ENCODE peak calls at places on chromosome 10, in six cellular contexts. O is CD8-positive, alpha-beta T cell; N is pancreas; P is uterus; B is CD8-positive, alpha-beta memory T cell; U is trophoblast cell. Y is an unnamed sample.

GRCh38 chr10:49056356-49056755 is 59.0 kb downstream of the VSTM4 start:
- DNase-seq in O (no peak), N (no peak), P (no peak), B (no peak), U (peak), Y (no peak)

GRCh38 chr10:84097787-84098353 is 41.4 kb upstream of the GHITM start:
- DNase-seq in O (no peak), N (no peak), P (no peak), B (no peak), U (peak), Y (no peak)

GRCh38 chr10:47252093-47252780 is 47.8 kb upstream of the GDF10 start:
- DNase-seq in O (no peak), N (no peak), P (no peak), B (no peak), U (no peak), Y (no peak)

GRCh38 chr10:130863044-130863443 is 448.5 kb downstream of the TCERG1L start:
- DNase-seq in O (no peak), N (no peak), P (no peak), B (no peak), U (no peak), Y (no peak)

GRCh38 chr10:7488418-7488829 is 77.6 kb upstream of the SFMBT2 start:
- DNase-seq in O (no peak), N (no peak), P (peak), B (no peak), U (peak), Y (no peak)

GRCh38 chr10:47264797-47265281 is 35.2 kb upstream of the GDF10 start:
- DNase-seq in O (peak), N (no peak), P (no peak), B (no peak), U (peak), Y (no peak)

GRCh38 chr10:17183110-17183509 is 18.4 kb downstream of the TRDMT1 start:
- DNase-seq in O (no peak), N (no peak), P (no peak), B (no peak), U (no peak), Y (no peak)

GRCh38 chr10:47409171-47409865 is 25.2 kb upstream of the ZNF488 start:
- DNase-seq in O (no peak), N (no peak), P (no peak), B (no peak), U (no peak), Y (no peak)

GRCh38 chr10:24806262-24806661 is 82.6 kb upstream of the ARHGAP21 start:
- DNase-seq in O (no peak), N (no peak), P (no peak), B (no peak), U (no peak), Y (no peak)

GRCh38 chr10:24518981-24519597 is 204.6 kb downstream of the ARHGAP21 start:
- DNase-seq in O (no peak), N (peak), P (peak), B (peak), U (peak), Y (peak)

GRCh38 chr10:32326119-32326518 is 20.8 kb downstream of the EPC1 start:
- DNase-seq in O (no peak), N (no peak), P (no peak), B (no peak), U (no peak), Y (no peak)

GRCh38 chr10:119030421-119031250 is 1.1 kb downstream of the NANOS1 start:
- DNase-seq in O (peak), N (peak), P (no peak), B (peak), U (peak), Y (no peak)

GRCh38 chr10:6383099-6383812 is 180.5 kb downstream of the PFKFB3 start:
- DNase-seq in O (no peak), N (no peak), P (peak), B (no peak), U (no peak), Y (no peak)

GRCh38 chr10:76049581-76050290 is 618.3 kb downstream of the LRMDA start:
- DNase-seq in O (no peak), N (no peak), P (no peak), B (no peak), U (peak), Y (no peak)

DNA sequence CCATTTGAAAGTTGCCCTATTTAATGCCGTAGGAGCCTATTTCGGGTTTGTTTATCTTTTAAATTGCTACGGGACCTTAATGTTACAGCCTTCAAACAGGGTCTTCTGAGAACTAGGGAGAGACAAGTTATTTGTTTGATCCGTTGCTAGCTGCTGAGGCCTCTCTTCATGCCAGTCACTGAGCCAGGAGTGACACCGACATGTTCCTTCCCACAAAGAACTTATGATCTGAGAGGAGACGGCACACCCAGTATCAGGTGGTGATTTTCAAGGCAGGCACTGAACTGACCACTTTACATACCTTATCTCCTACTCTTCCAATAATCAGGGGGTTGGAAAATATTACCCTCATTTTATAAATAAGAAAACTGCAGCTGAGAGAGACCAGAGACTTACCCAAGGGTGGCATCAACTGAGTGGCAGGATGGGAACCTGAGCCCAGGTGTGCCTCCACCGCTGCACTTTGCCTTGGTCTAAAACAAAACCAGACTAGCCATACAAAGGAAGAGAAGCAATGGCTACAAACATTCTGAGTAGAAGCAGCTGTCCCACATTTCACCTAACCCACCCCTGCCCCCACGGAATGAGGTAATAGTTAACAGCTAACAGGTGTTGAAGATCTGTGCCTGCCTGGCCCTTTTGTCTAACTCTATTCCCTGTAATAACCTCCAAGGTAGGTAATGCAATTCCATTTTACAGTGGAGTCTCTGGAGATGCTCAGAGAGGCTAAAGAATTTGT is 40.4 kb downstream of the PPP1R3C start:
- DNase-seq in O (no peak), N (peak), P (no peak), B (no peak), U (no peak), Y (no peak)
- H3K27ac ChIP-seq in O (no peak), N (peak), P (peak), B (no peak), U (no peak), Y (no peak)

GRCh38 chr10:92126100-92126650 is 164.7 kb downstream of the CPEB3 start:
- DNase-seq in O (no peak), N (no peak), P (no peak), B (no peak), U (no peak), Y (no peak)

GRCh38 chr10:92130622-92131270 is 160.1 kb downstream of the CPEB3 start:
- DNase-seq in O (no peak), N (no peak), P (no peak), B (no peak), U (no peak), Y (no peak)

GRCh38 chr10:92131271-92131820 is 159.5 kb downstream of the CPEB3 start:
- DNase-seq in O (no peak), N (no peak), P (no peak), B (no peak), U (no peak), Y (no peak)
- H3K27ac ChIP-seq in O (no peak), N (no peak), P (no peak), B (no peak), U (no peak), Y (no peak)

GRCh38 chr10:116768786-116769185 is 26.4 kb upstream of the HSPA12A start:
- DNase-seq in O (no peak), N (no peak), P (no peak), B (no peak), U (no peak), Y (no peak)

GRCh38 chr10:116771101-116771705 is 28.8 kb upstream of the HSPA12A start:
- DNase-seq in O (no peak), N (no peak), P (peak), B (no peak), U (peak), Y (no peak)

GRCh38 chr10:116769791-116770190 is 27.4 kb upstream of the HSPA12A start:
- DNase-seq in O (no peak), N (no peak), P (no peak), B (no peak), U (peak), Y (no peak)

GRCh38 chr10:116769368-116769767 is 27.0 kb upstream of the HSPA12A start:
- DNase-seq in O (no peak), N (no peak), P (no peak), B (no peak), U (no peak), Y (no peak)

DNA sequence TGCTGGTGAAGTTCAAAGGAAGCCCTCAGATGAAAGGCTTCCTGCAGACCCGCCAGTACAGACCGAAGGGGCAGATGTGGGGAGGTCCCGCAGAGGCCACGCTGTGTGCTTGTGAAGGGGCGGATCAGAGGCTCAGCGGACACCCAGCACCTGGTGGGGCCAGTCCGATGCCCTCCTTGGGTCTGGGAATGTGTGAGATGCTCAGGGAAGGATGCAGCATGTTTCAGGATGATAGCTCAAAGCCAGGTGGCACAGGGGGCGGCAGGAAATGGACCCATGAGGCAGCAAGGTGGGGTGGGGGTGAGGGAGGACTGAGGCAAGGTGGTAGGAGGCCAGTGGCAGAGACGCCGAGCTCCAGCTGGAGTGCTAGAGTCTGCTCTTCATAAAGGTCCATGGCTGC is 27.9 kb upstream of the HSPA12A start:
- DNase-seq in O (no peak), N (no peak), P (no peak), B (no peak), U (no peak), Y (no peak)
- H3K27ac ChIP-seq in O (no peak), N (no peak), P (no peak), B (no peak), U (no peak), Y (no peak)

DNA sequence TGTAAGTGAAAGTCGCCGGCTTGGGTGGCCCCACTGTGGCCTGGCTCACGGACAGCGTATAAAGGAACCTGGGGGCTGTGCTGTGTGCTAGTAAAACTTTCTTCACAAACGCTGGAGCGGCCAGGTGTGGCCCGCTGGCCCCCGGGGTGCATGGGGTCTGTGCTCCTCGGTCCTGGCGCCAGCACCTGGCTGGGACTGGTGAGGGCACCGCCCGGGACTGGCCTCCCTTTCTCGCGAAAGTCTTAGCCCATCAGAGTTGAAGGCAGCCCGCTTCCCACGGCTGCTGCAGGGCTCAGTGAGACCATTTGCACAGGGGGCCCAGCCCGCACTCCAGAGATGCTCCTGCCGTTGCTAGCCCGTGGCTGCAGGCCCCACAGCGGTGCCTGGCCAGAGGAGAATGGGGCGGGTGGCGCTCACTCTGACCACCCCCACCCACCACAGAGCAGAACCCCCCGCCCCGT is 5.8 kb downstream of the PWWP2B start:
- DNase-seq in O (no peak), N (peak), P (no peak), B (no peak), U (peak), Y (no peak)
- H3K27ac ChIP-seq in O (no peak), N (no peak), P (no peak), B (no peak), U (peak), Y (no peak)

GRCh38 chr10:22681783-22682183 is 32.6 kb downstream of the PIP4K2A start:
- DNase-seq in O (peak), N (peak), P (no peak), B (no peak), U (peak), Y (no peak)
- H3K27ac ChIP-seq in O (peak), N (no peak), P (peak), B (peak), U (no peak), Y (no peak)

DNA sequence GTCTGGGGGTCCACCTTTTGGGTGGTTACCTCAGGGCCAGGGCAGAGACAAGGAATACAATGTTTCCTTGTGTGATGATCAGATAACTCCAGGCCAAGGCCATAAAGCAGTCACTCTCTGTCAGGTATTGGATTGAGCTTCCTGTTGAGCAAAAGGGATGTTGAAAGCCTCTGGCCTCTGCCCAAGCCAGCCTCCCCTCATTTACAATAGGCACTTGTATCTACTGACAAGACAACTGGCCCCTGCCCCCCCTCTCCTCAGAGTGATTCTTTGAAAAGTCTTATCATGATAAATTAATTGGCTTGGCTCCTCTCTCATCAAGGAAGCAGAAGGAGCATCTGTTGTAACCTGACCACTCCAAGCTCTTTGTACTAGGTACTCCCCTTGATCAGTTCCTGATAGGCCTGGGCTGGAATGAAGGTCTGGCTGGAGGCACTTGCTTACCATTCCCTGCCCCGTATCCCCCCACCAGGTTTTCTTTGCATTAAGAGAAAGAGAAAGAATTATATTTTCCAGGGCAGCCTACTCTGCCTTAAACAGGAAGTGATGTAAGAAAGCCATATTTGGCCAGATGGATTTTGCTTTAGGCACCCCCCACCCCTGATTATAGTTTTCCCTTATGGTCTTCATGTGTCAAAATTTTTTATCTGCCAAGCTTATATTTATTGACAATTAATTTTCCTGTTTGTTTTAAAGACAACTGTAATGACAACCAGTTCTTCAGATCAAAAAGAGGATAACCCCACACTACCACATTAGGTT is 42.1 kb upstream of the HPS1 start:
- DNase-seq in O (no peak), N (no peak), P (peak), B (no peak), U (no peak), Y (no peak)
- H3K27ac ChIP-seq in O (no peak), N (no peak), P (no peak), B (no peak), U (no peak), Y (no peak)

GRCh38 chr10:95334793-95335120 is 44.0 kb upstream of the PDLIM1 start:
- DNase-seq in O (no peak), N (no peak), P (no peak), B (no peak), U (no peak), Y (no peak)
- H3K27ac ChIP-seq in O (no peak), N (no peak), P (peak), B (no peak), U (no peak), Y (no peak)

DNA sequence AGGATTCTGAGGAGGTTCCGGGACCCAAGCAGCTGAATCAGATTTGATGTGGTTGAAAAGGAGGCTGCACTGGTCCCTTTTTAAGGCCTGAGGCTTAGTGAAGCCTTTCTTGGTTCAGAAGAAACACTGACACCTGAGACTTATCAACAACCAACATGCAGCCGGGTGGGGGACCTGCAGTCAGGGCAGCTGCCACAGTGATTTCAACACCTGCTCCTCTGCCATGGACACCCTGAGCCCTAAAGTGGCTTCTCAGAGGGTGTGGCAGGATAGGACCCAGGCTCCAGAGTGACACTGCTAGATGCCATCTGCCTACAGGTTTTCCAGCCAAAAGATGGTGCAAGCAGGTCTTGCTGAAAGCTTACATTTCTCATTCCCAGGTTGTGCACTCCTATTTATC is 99.3 kb downstream of the COL13A1 start:
- DNase-seq in O (no peak), N (no peak), P (no peak), B (no peak), U (no peak), Y (no peak)
- H3K27ac ChIP-seq in O (no peak), N (no peak), P (no peak), B (no peak), U (no peak), Y (no peak)

DNA sequence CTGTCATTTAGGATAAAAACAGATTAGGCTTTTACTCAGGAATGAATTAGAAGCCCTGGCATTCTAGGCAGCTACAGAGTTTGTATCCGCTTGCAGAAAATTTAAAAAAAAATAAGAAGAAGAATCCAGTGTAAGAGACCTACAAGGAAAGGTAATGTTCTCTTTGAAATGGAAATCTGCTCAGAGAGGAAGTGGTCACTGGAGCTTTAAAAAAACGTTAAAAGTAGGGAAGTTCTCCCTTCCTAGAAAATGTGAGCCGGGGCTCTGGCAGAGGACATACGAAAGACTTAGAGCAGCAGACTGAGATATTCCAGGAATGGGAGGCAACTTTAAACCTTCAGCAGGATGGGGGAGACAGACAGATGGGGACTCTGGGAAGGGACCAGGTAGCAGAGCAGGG is 149.5 kb upstream of the NPS start:
- DNase-seq in O (no peak), N (no peak), P (no peak), B (no peak), U (no peak), Y (no peak)
- H3K27ac ChIP-seq in O (no peak), N (no peak), P (no peak), B (no peak), U (no peak), Y (no peak)

GRCh38 chr10:89665302-89665701 is 20.3 kb upstream of the PANK1 start:
- DNase-seq in O (no peak), N (no peak), P (no peak), B (no peak), U (no peak), Y (no peak)
- H3K27ac ChIP-seq in O (no peak), N (no peak), P (no peak), B (no peak), U (no peak), Y (no peak)

Y was measured in substantia nigra.